ENCODE peak calls at places on chromosomes 11 and 22, in five cellular contexts. V is fibroblast of mammary gland; C is neural crest cell; M is stomach; X is activated naive CD8-positive, alpha-beta T cell treated with anti-CD3 and anti-CD28 coated beads, Interleukin-2, amount 10 ng/mL, durations not matched to agents 7 days and 5 days. N is an unnamed sample.

GRCh38 chr11:36213050-36213840 is 76.0 kb downstream of the COMMD9 start:
- DNase-seq in V (no peak), C (no peak), M (no peak), X (no peak), N (no peak)

GRCh38 chr11:119263352-119263940 is 53.5 kb downstream of the MCAM start:
- DNase-seq in V (no peak), C (no peak), M (no peak), X (no peak), N (no peak)

GRCh38 chr11:12088047-12088481 is 22.3 kb upstream of the MICAL2 start:
- DNase-seq in V (peak), C (no peak), M (no peak), X (no peak), N (no peak)

GRCh38 chr11:71286701-71287643 is 34.6 kb upstream of the SHANK2 start:
- DNase-seq in V (peak), C (no peak), M (peak), X (no peak), N (peak)

GRCh38 chr11:100927579-100927978 is 202.0 kb downstream of the PGR start:
- DNase-seq in V (no peak), C (no peak), M (no peak), X (no peak), N (no peak)

GRCh38 chr11:608751-609354 is 6.9 kb downstream of the IRF7 start:
- DNase-seq in V (no peak), C (no peak), M (no peak), X (no peak), N (no peak)

GRCh38 chr11:18461909-18462308 is 6.3 kb downstream of the LDHAL6A start:
- DNase-seq in V (no peak), C (no peak), M (no peak), X (no peak), N (no peak)

GRCh38 chr11:73648629-73649046 is 2.3 kb downstream of the PLEKHB1 start:
- DNase-seq in V (no peak), C (no peak), M (no peak), X (no peak), N (no peak)

GRCh38 chr11:105670811-105671210 is 60.9 kb downstream of the GRIA4 start:
- DNase-seq in V (peak), C (no peak), M (no peak), X (no peak), N (no peak)

GRCh38 chr11:75184757-75185156 is 33.9 kb downstream of the SLCO2B1 start:
- DNase-seq in V (no peak), C (no peak), M (no peak), X (no peak), N (no peak)

GRCh38 chr11:35178067-35178805 is 39.3 kb downstream of the CD44 start:
- DNase-seq in V (no peak), C (no peak), M (no peak), X (no peak), N (no peak)

GRCh38 chr11:103070142-103070541 is 21.8 kb downstream of the DCUN1D5 start:
- DNase-seq in V (no peak), C (no peak), M (no peak), X (no peak), N (no peak)

GRCh38 chr22:19655399-19655798 is 58.9 kb upstream of the SEPTIN5 start:
- DNase-seq in V (no peak), C (no peak), M (no peak), X (no peak), N (no peak)

GRCh38 chr11:88103337-88104206 is 71.7 kb downstream of the RAB38 start:
- DNase-seq in V (peak), C (peak), M (no peak), X (peak), N (peak)

GRCh38 chr11:77819921-77820564 is 479 bp downstream of the RSF1 start:
- DNase-seq in V (peak), C (peak), M (peak), X (no peak), N (peak)

GRCh38 chr11:123231777-123232176 is 36.7 kb upstream of the CLMP start:
- DNase-seq in V (no peak), C (no peak), M (no peak), X (no peak), N (no peak)

GRCh38 chr11:118051136-118051610 is 25.7 kb upstream of the TMPRSS4 start:
- DNase-seq in V (no peak), C (no peak), M (no peak), X (peak), N (no peak)

GRCh38 chr11:55726715-55727324 is 46.4 kb upstream of the OR5D13 start:
- DNase-seq in V (no peak), C (no peak), M (no peak), X (no peak), N (no peak)

GRCh38 chr11:63417174-63417852 is 47.7 kb downstream of the SLC22A9 start:
- DNase-seq in V (no peak), C (no peak), M (no peak), X (no peak), N (no peak)

GRCh38 chr11:82577246-82577645 is 156.4 kb downstream of the FAM181B start:
- DNase-seq in V (no peak), C (no peak), M (no peak), X (no peak), N (no peak)

GRCh38 chr22:25482868-25483639 is 81.4 kb upstream of the GRK3 start:
- DNase-seq in V (no peak), C (no peak), M (peak), X (no peak), N (no peak)

GRCh38 chr11:134634897-134635831 is 223.1 kb upstream of the B3GAT1 start:
- DNase-seq in V (no peak), C (no peak), M (no peak), X (no peak), N (no peak)

GRCh38 chr22:30079952-30080533 is at the start of gene HORMAD2:
- DNase-seq in V (peak), C (peak), M (no peak), X (no peak), N (no peak)

GRCh38 chr11:130513132-130513531 is 64.7 kb downstream of the ADAMTS15 start:
- DNase-seq in V (peak), C (no peak), M (peak), X (no peak), N (peak)

GRCh38 chr22:36373258-36373579 is 14.5 kb downstream of the MYH9 start:
- DNase-seq in V (no peak), C (no peak), M (no peak), X (no peak), N (no peak)

GRCh38 chr22:48841881-48842582 is 985.6 kb downstream of the BRD1 start:
- DNase-seq in V (no peak), C (no peak), M (no peak), X (no peak), N (no peak)

GRCh38 chr11:30358569-30358968 is 35.7 kb downstream of the ARL14EP start:
- DNase-seq in V (no peak), C (no peak), M (no peak), X (no peak), N (no peak)

GRCh38 chr11:63915961-63916836 is 765 bp downstream of the RCOR2 start:
- DNase-seq in V (no peak), C (peak), M (peak), X (peak), N (no peak)

GRCh38 chr11:1665313-1665712 is 31.7 kb upstream of the KRTAP5-6 start:
- DNase-seq in V (no peak), C (no peak), M (no peak), X (no peak), N (no peak)

GRCh38 chr11:70068345-70068744 is 9.8 kb upstream of the ANO1 start:
- DNase-seq in V (no peak), C (no peak), M (no peak), X (no peak), N (no peak)

GRCh38 chr11:84243629-84244263 is 957.6 kb upstream of the CCDC90B start:
- DNase-seq in V (no peak), C (no peak), M (no peak), X (no peak), N (no peak)

GRCh38 chr11:133964946-133965632 is 8.3 kb upstream of the IGSF9B start:
- DNase-seq in V (peak), C (no peak), M (no peak), X (no peak), N (peak)

GRCh38 chr11:70532066-70532440 is 133.7 kb downstream of the CTTN start:
- DNase-seq in V (no peak), C (no peak), M (no peak), X (no peak), N (no peak)

GRCh38 chr22:44311104-44311854 is 1.5 kb downstream of the SHISAL1 start:
- DNase-seq in V (no peak), C (no peak), M (no peak), X (no peak), N (no peak)

GRCh38 chr11:124874571-124875255 is 9.5 kb downstream of the ROBO3 start:
- DNase-seq in V (no peak), C (no peak), M (no peak), X (no peak), N (no peak)

GRCh38 chr11:44729718-44730117 is 3.0 kb downstream of the TSPAN18 start:
- DNase-seq in V (no peak), C (no peak), M (no peak), X (no peak), N (no peak)

GRCh38 chr11:29063630-29064361 is 953.0 kb downstream of the KCNA4 start:
- DNase-seq in V (no peak), C (no peak), M (no peak), X (no peak), N (no peak)

N was measured in mucosa of gallbladder.